ENCODE peak calls at places on chromosomes 16 and 17, in eight cellular contexts. One of them, this sample, is unnamed.

GRCh38 chr17:27384721-27385120 is 71.5 kb upstream of the KSR1 start:
- DNase-seq in left ventricle myocardium inferior: no peak
- DNase-seq in PC-9: no peak
- DNase-seq in GM06990: no peak
- DNase-seq in HFF-Myc: no peak
- DNase-seq in IMR-90: peak
- DNase-seq in nephron progenitor cell: no peak
- DNase-seq in progenitor cell of endocrine pancreas: no peak
- DNase-seq in this sample: no peak

GRCh38 chr17:5555254-5555653 is 29.1 kb downstream of the NLRP1 start:
- DNase-seq in left ventricle myocardium inferior: no peak
- DNase-seq in HFF-Myc: no peak
- DNase-seq in GM06990: no peak
- DNase-seq in progenitor cell of endocrine pancreas: no peak
- DNase-seq in PC-9: peak
- DNase-seq in IMR-90: peak
- DNase-seq in nephron progenitor cell: no peak
- DNase-seq in this sample: no peak

GRCh38 chr16:6132121-6132520 is 1034.5 kb upstream of the EEF2KMT start:
- DNase-seq in left ventricle myocardium inferior: no peak
- DNase-seq in progenitor cell of endocrine pancreas: no peak
- DNase-seq in IMR-90: no peak
- DNase-seq in PC-9: no peak
- DNase-seq in nephron progenitor cell: no peak
- DNase-seq in GM06990: no peak
- DNase-seq in HFF-Myc: no peak
- DNase-seq in this sample: no peak

GRCh38 chr17:57911834-57912673 is 43.2 kb downstream of the CUEDC1 start:
- DNase-seq in HFF-Myc: peak
- DNase-seq in GM06990: no peak
- DNase-seq in nephron progenitor cell: peak
- DNase-seq in progenitor cell of endocrine pancreas: no peak
- DNase-seq in left ventricle myocardium inferior: peak
- DNase-seq in PC-9: peak
- DNase-seq in IMR-90: no peak
- DNase-seq in this sample: peak

GRCh38 chr16:5709889-5710288 is 612.3 kb upstream of the EEF2KMT start:
- DNase-seq in nephron progenitor cell: peak
- DNase-seq in HFF-Myc: no peak
- DNase-seq in progenitor cell of endocrine pancreas: peak
- DNase-seq in left ventricle myocardium inferior: no peak
- DNase-seq in GM06990: no peak
- DNase-seq in IMR-90: peak
- DNase-seq in PC-9: no peak
- DNase-seq in this sample: peak

GRCh38 chr17:75250009-75250471 is 11.4 kb downstream of the GGA3 start:
- DNase-seq in PC-9: no peak
- DNase-seq in nephron progenitor cell: no peak
- DNase-seq in progenitor cell of endocrine pancreas: no peak
- DNase-seq in HFF-Myc: no peak
- DNase-seq in left ventricle myocardium inferior: no peak
- DNase-seq in IMR-90: peak
- DNase-seq in GM06990: peak
- DNase-seq in this sample: peak

GRCh38 chr16:50313596-50314483 is 47.5 kb downstream of the ADCY7 start:
- DNase-seq in left ventricle myocardium inferior: peak
- DNase-seq in IMR-90: peak
- DNase-seq in PC-9: no peak
- DNase-seq in HFF-Myc: no peak
- DNase-seq in nephron progenitor cell: no peak
- DNase-seq in GM06990: no peak
- DNase-seq in progenitor cell of endocrine pancreas: no peak
- DNase-seq in this sample: no peak

GRCh38 chr16:89723279-89724250 is 2.2 kb downstream of the ZNF276 start:
- DNase-seq in progenitor cell of endocrine pancreas: no peak
- DNase-seq in nephron progenitor cell: no peak
- DNase-seq in left ventricle myocardium inferior: peak
- DNase-seq in IMR-90: peak
- DNase-seq in HFF-Myc: no peak
- DNase-seq in PC-9: peak
- DNase-seq in GM06990: no peak
- DNase-seq in this sample: no peak

GRCh38 chr16:89695875-89696597 is 5.5 kb downstream of the SPATA2L start:
- DNase-seq in IMR-90: no peak
- DNase-seq in left ventricle myocardium inferior: no peak
- DNase-seq in GM06990: no peak
- DNase-seq in HFF-Myc: no peak
- DNase-seq in PC-9: no peak
- DNase-seq in nephron progenitor cell: peak
- DNase-seq in progenitor cell of endocrine pancreas: no peak
- DNase-seq in this sample: no peak

GRCh38 chr17:15368605-15369004 is 27.2 kb upstream of the TEKT3 start:
- DNase-seq in GM06990: no peak
- DNase-seq in IMR-90: no peak
- DNase-seq in PC-9: no peak
- DNase-seq in progenitor cell of endocrine pancreas: no peak
- DNase-seq in left ventricle myocardium inferior: no peak
- DNase-seq in HFF-Myc: no peak
- DNase-seq in nephron progenitor cell: no peak
- DNase-seq in this sample: no peak

GRCh38 chr16:1413684-1414531 is 596 bp downstream of the UNKL start:
- DNase-seq in HFF-Myc: no peak
- DNase-seq in nephron progenitor cell: peak
- DNase-seq in left ventricle myocardium inferior: peak
- DNase-seq in GM06990: peak
- DNase-seq in IMR-90: peak
- DNase-seq in PC-9: no peak
- DNase-seq in progenitor cell of endocrine pancreas: peak
- DNase-seq in this sample: peak

GRCh38 chr17:18946536-18946935 is 5.4 kb upstream of the SLC5A10 start:
- DNase-seq in progenitor cell of endocrine pancreas: no peak
- DNase-seq in IMR-90: peak
- DNase-seq in nephron progenitor cell: no peak
- DNase-seq in PC-9: peak
- DNase-seq in left ventricle myocardium inferior: no peak
- DNase-seq in GM06990: no peak
- DNase-seq in HFF-Myc: no peak
- DNase-seq in this sample: no peak

GRCh38 chr16:8943001-8943763 is 20.5 kb downstream of the USP7 start:
- DNase-seq in GM06990: no peak
- DNase-seq in IMR-90: no peak
- DNase-seq in progenitor cell of endocrine pancreas: no peak
- DNase-seq in PC-9: no peak
- DNase-seq in HFF-Myc: no peak
- DNase-seq in left ventricle myocardium inferior: no peak
- DNase-seq in nephron progenitor cell: no peak
- DNase-seq in this sample: no peak

GRCh38 chr17:80152057-80152831 is 5.3 kb upstream of the EIF4A3 start:
- DNase-seq in PC-9: peak
- DNase-seq in GM06990: no peak
- DNase-seq in progenitor cell of endocrine pancreas: no peak
- DNase-seq in nephron progenitor cell: no peak
- DNase-seq in HFF-Myc: no peak
- DNase-seq in IMR-90: peak
- DNase-seq in left ventricle myocardium inferior: no peak
- DNase-seq in this sample: no peak

GRCh38 chr16:85206472-85207356 is 94.4 kb upstream of the CIBAR2 start:
- DNase-seq in PC-9: no peak
- DNase-seq in nephron progenitor cell: peak
- DNase-seq in progenitor cell of endocrine pancreas: no peak
- DNase-seq in HFF-Myc: no peak
- DNase-seq in GM06990: no peak
- DNase-seq in IMR-90: peak
- DNase-seq in left ventricle myocardium inferior: peak
- DNase-seq in this sample: no peak

GRCh38 chr17:44110823-44111633 is 12.4 kb downstream of the HDAC5 start:
- DNase-seq in HFF-Myc: peak
- DNase-seq in IMR-90: peak
- DNase-seq in nephron progenitor cell: peak
- DNase-seq in GM06990: peak
- DNase-seq in left ventricle myocardium inferior: peak
- DNase-seq in PC-9: peak
- DNase-seq in progenitor cell of endocrine pancreas: no peak
- DNase-seq in this sample: peak

GRCh38 chr17:55584055-55584685 is 72.9 kb upstream of the SMIM36 start:
- DNase-seq in progenitor cell of endocrine pancreas: no peak
- DNase-seq in nephron progenitor cell: no peak
- DNase-seq in HFF-Myc: no peak
- DNase-seq in IMR-90: peak
- DNase-seq in left ventricle myocardium inferior: no peak
- DNase-seq in GM06990: no peak
- DNase-seq in PC-9: peak
- DNase-seq in this sample: peak

GRCh38 chr16:17416461-17417221 is 54.1 kb downstream of the XYLT1 start:
- DNase-seq in GM06990: peak
- DNase-seq in left ventricle myocardium inferior: peak
- DNase-seq in progenitor cell of endocrine pancreas: no peak
- DNase-seq in HFF-Myc: no peak
- DNase-seq in PC-9: no peak
- DNase-seq in nephron progenitor cell: peak
- DNase-seq in IMR-90: peak
- DNase-seq in this sample: no peak

GRCh38 chr17:19482571-19482970 is 51.1 kb upstream of the SLC47A1 start:
- DNase-seq in HFF-Myc: no peak
- DNase-seq in PC-9: peak
- DNase-seq in GM06990: no peak
- DNase-seq in left ventricle myocardium inferior: no peak
- DNase-seq in IMR-90: peak
- DNase-seq in progenitor cell of endocrine pancreas: no peak
- DNase-seq in nephron progenitor cell: no peak
- DNase-seq in this sample: no peak

GRCh38 chr16:53844796-53845195 is 140.8 kb downstream of the FTO start:
- DNase-seq in GM06990: no peak
- DNase-seq in PC-9: no peak
- DNase-seq in left ventricle myocardium inferior: no peak
- DNase-seq in IMR-90: no peak
- DNase-seq in HFF-Myc: no peak
- DNase-seq in progenitor cell of endocrine pancreas: no peak
- DNase-seq in nephron progenitor cell: no peak
- DNase-seq in this sample: no peak
- TF ChIP-seq CTCF in GM06990: no peak
- TF ChIP-seq CTCF in PC-9: no peak
- TF ChIP-seq CTCF in left ventricle myocardium inferior: no peak
- TF ChIP-seq CTCF in IMR-90: no peak
- TF ChIP-seq CTCF in HFF-Myc: no peak
- TF ChIP-seq CTCF in progenitor cell of endocrine pancreas: no peak
- TF ChIP-seq CTCF in nephron progenitor cell: no peak
- TF ChIP-seq CTCF in this sample: no peak

GRCh38 chr17:60573139-60573975 is 26.6 kb upstream of the PPM1D start:
- DNase-seq in HFF-Myc: no peak
- DNase-seq in IMR-90: peak
- DNase-seq in left ventricle myocardium inferior: no peak
- DNase-seq in GM06990: no peak
- DNase-seq in PC-9: no peak
- DNase-seq in nephron progenitor cell: no peak
- DNase-seq in progenitor cell of endocrine pancreas: no peak
- DNase-seq in this sample: no peak
- TF ChIP-seq CTCF in HFF-Myc: no peak
- TF ChIP-seq CTCF in IMR-90: peak
- TF ChIP-seq CTCF in left ventricle myocardium inferior: no peak
- TF ChIP-seq CTCF in GM06990: no peak
- TF ChIP-seq CTCF in PC-9: no peak
- TF ChIP-seq CTCF in nephron progenitor cell: no peak
- TF ChIP-seq CTCF in progenitor cell of endocrine pancreas: peak
- TF ChIP-seq CTCF in this sample: no peak

GRCh38 chr17:81429813-81430510 is 34.7 kb downstream of the BAHCC1 start:
- DNase-seq in GM06990: no peak
- DNase-seq in HFF-Myc: no peak
- DNase-seq in nephron progenitor cell: no peak
- DNase-seq in IMR-90: no peak
- DNase-seq in progenitor cell of endocrine pancreas: no peak
- DNase-seq in PC-9: no peak
- DNase-seq in left ventricle myocardium inferior: peak
- DNase-seq in this sample: no peak
- TF ChIP-seq CTCF in GM06990: no peak
- TF ChIP-seq CTCF in HFF-Myc: no peak
- TF ChIP-seq CTCF in nephron progenitor cell: no peak
- TF ChIP-seq CTCF in IMR-90: peak
- TF ChIP-seq CTCF in progenitor cell of endocrine pancreas: no peak
- TF ChIP-seq CTCF in PC-9: no peak
- TF ChIP-seq CTCF in left ventricle myocardium inferior: peak
- TF ChIP-seq CTCF in this sample: no peak

GRCh38 chr16:48537909-48538745 is 71.9 kb downstream of the N4BP1 start:
- DNase-seq in IMR-90: no peak
- DNase-seq in nephron progenitor cell: no peak
- DNase-seq in GM06990: no peak
- DNase-seq in progenitor cell of endocrine pancreas: no peak
- DNase-seq in PC-9: no peak
- DNase-seq in left ventricle myocardium inferior: peak
- DNase-seq in HFF-Myc: no peak
- DNase-seq in this sample: no peak

GRCh38 chr16:48537275-48537674 is 72.7 kb downstream of the N4BP1 start:
- DNase-seq in nephron progenitor cell: no peak
- DNase-seq in IMR-90: no peak
- DNase-seq in PC-9: no peak
- DNase-seq in left ventricle myocardium inferior: no peak
- DNase-seq in GM06990: no peak
- DNase-seq in progenitor cell of endocrine pancreas: no peak
- DNase-seq in HFF-Myc: no peak
- DNase-seq in this sample: no peak

GRCh38 chr16:48540222-48540900 is 69.6 kb downstream of the N4BP1 start:
- DNase-seq in HFF-Myc: no peak
- DNase-seq in GM06990: no peak
- DNase-seq in IMR-90: no peak
- DNase-seq in progenitor cell of endocrine pancreas: no peak
- DNase-seq in PC-9: no peak
- DNase-seq in left ventricle myocardium inferior: no peak
- DNase-seq in nephron progenitor cell: no peak
- DNase-seq in this sample: no peak

GRCh38 chr16:48539485-48540221 is 70.3 kb downstream of the N4BP1 start:
- DNase-seq in left ventricle myocardium inferior: no peak
- DNase-seq in PC-9: no peak
- DNase-seq in HFF-Myc: no peak
- DNase-seq in nephron progenitor cell: no peak
- DNase-seq in GM06990: no peak
- DNase-seq in IMR-90: no peak
- DNase-seq in progenitor cell of endocrine pancreas: no peak
- DNase-seq in this sample: no peak

DNA sequence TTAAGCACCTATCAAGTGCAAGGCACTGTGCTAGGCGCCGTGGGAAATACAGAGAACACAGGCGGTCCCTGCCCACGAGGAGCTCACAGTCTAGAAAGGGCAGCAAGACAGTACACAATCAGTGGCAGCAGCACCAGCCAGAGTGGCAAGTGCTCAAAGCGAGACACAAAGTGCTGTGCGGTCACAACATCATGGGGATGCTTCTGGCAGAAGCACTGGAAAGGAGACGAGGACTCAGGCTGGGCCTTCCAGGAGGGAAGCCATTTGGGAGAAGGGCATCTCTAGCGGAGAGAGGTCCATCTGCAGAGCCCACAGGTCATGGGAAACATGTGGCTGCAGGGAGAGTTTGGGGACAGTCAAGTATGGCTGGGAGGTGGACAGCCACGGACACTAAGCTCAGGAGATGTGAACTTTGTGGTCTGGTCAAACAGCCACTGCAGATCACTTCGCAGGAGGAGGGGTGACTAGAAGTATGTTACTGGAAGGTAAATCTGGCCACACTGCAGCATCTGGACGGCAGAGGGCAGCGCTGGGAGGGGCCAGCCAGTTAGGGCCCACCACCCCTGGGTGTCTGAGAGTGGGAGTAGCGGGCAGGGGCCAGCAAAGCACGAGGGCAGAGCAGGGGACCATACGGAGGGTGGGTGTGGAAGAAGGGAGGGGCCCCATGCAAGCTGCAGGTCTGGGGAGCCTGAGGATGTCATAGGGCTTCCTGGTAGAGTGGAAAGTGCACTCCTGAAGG is 71.1 kb downstream of the N4BP1 start:
- DNase-seq in GM06990: no peak
- DNase-seq in HFF-Myc: no peak
- DNase-seq in left ventricle myocardium inferior: no peak
- DNase-seq in PC-9: no peak
- DNase-seq in nephron progenitor cell: peak
- DNase-seq in IMR-90: no peak
- DNase-seq in progenitor cell of endocrine pancreas: no peak
- DNase-seq in this sample: peak
- TF ChIP-seq CTCF in GM06990: no peak
- TF ChIP-seq CTCF in HFF-Myc: peak
- TF ChIP-seq CTCF in left ventricle myocardium inferior: peak
- TF ChIP-seq CTCF in PC-9: no peak
- TF ChIP-seq CTCF in nephron progenitor cell: peak
- TF ChIP-seq CTCF in IMR-90: peak
- TF ChIP-seq CTCF in progenitor cell of endocrine pancreas: peak
- TF ChIP-seq CTCF in this sample: peak

This sample was measured in Calu3.